ENCODE peak calls at places on chromosome 7, in ten cellular contexts. K is cardiac muscle cell; U is CD8-positive, alpha-beta T cell; M is astrocyte of the spinal cord; O is neural progenitor cell; G is AG09309; H is pancreas; D is fibroblast of mammary gland; N is foreskin fibroblast; F is AG04450. W is an unnamed sample.

GRCh38 chr7:102140952-102141370 is 145.7 kb upstream of the SH2B2 start:
- DNase-seq in K (no peak), U (no peak), M (no peak), O (no peak), G (no peak), H (no peak), D (no peak), N (no peak), F (no peak), W (no peak)

GRCh38 chr7:25025218-25025671 is 45.3 kb upstream of the OSBPL3 start:
- DNase-seq in K (peak; percentile 88), U (no peak), M (peak; percentile 79), O (no peak), G (peak; percentile 53), H (no peak), D (peak; percentile 79), N (peak; percentile 90), F (peak; percentile 74), W (no peak)

GRCh38 chr7:18552943-18553584 is 57.5 kb downstream of the HDAC9 start:
- DNase-seq in K (no peak), U (no peak), M (peak; percentile 52), O (no peak), G (no peak), H (no peak), D (no peak), N (peak; percentile 13), F (no peak), W (no peak)

GRCh38 chr7:121180436-121181063 is 148.2 kb upstream of the WNT16 start:
- DNase-seq in K (no peak), U (no peak), M (no peak), O (no peak), G (no peak), H (no peak), D (no peak), N (no peak), F (no peak), W (no peak)

GRCh38 chr7:131040467-131040932 is 287.2 kb upstream of the MKLN1 start:
- DNase-seq in K (peak; percentile 83), U (no peak), M (peak; percentile 72), O (peak; percentile 80), G (no peak), H (peak; percentile 38), D (peak; percentile 82), N (peak; percentile 87), F (peak; percentile 48), W (no peak)

GRCh38 chr7:107180378-107180777 is 11.6 kb downstream of the HBP1 start:
- DNase-seq in K (peak; percentile 91), U (peak; percentile 43), M (peak; percentile 71), O (no peak), G (peak; percentile 23), H (peak; percentile 23), D (peak; percentile 84), N (peak; percentile 78), F (peak; percentile 75), W (no peak)

GRCh38 chr7:46244752-46245151 is 323.7 kb upstream of the IGFBP3 start:
- DNase-seq in K (peak; percentile 62), U (no peak), M (no peak), O (no peak), G (no peak), H (no peak), D (peak; percentile 66), N (peak; percentile 18), F (peak; percentile 8), W (no peak)

GRCh38 chr7:84040365-84040764 is 154.2 kb downstream of the SEMA3A start:
- DNase-seq in K (no peak), U (no peak), M (no peak), O (peak; percentile 91), G (no peak), H (no peak), D (no peak), N (no peak), F (no peak), W (no peak)

GRCh38 chr7:261341-262250 is 28.4 kb upstream of the FOXL3 start:
- DNase-seq in K (no peak), U (no peak), M (no peak), O (no peak), G (no peak), H (no peak), D (no peak), N (no peak), F (no peak), W (no peak)

GRCh38 chr7:70356324-70356797 is 758.1 kb downstream of the AUTS2 start:
- DNase-seq in K (no peak), U (no peak), M (no peak), O (no peak), G (no peak), H (no peak), D (no peak), N (no peak), F (no peak), W (no peak)

GRCh38 chr7:157839672-157840167 is 502.9 kb downstream of the DNAJB6 start:
- DNase-seq in K (no peak), U (no peak), M (no peak), O (no peak), G (no peak), H (no peak), D (no peak), N (no peak), F (no peak), W (no peak)
- H3K4me3 ChIP-seq in K (no peak overlapping the region), U (no peak overlapping the region), M (no peak overlapping the region), O (no peak overlapping the region), G (no peak overlapping the region), H (no peak overlapping the region), D (no peak overlapping the region), N (no peak overlapping the region), F (no peak overlapping the region), W (no peak overlapping the region)

GRCh38 chr7:30395676-30396075 is 82.9 kb downstream of the NOD1 start:
- DNase-seq in K (no peak), U (no peak), M (no peak), O (no peak), G (no peak), H (no peak), D (no peak), N (no peak), F (no peak), W (no peak)

GRCh38 chr7:30390872-30391646 is 87.5 kb downstream of the NOD1 start:
- DNase-seq in K (no peak), U (no peak), M (no peak), O (no peak), G (no peak), H (no peak), D (no peak), N (no peak), F (no peak), W (no peak)

GRCh38 chr7:30391806-30392205 is 86.8 kb downstream of the NOD1 start:
- DNase-seq in K (no peak), U (no peak), M (no peak), O (no peak), G (no peak), H (no peak), D (no peak), N (no peak), F (no peak), W (no peak)

GRCh38 chr7:30396379-30396778 is 82.2 kb downstream of the NOD1 start:
- DNase-seq in K (peak; percentile 15), U (no peak), M (no peak), O (no peak), G (no peak), H (no peak), D (peak; percentile 28), N (peak; percentile 20), F (no peak), W (no peak)
- TF ChIP-seq CTCF in K (peak; percentile 30), U (no peak), M (peak; percentile 19), O (peak; percentile 33), G (no peak), H (no peak), D (peak; percentile 15), N (peak; percentile 20), F (peak; percentile 28), W (no peak)

GRCh38 chr7:35971133-35971995 is 170.5 kb downstream of the SEPTIN7 start:
- DNase-seq in K (peak; percentile 38), U (no peak), M (no peak), O (no peak), G (no peak), H (no peak), D (no peak), N (peak; percentile 20), F (no peak), W (no peak)
- H3K4me3 ChIP-seq in K (no peak overlapping the region), U (no peak overlapping the region), M (no peak overlapping the region), O (no peak overlapping the region), G (no peak overlapping the region), H (peak overlapping the region; percentile 42), D (no peak overlapping the region), N (no peak overlapping the region), F (no peak overlapping the region), W (peak overlapping the region; percentile 63)

GRCh38 chr7:48876087-48876486 is 48.3 kb upstream of the CDC14C start:
- DNase-seq in K (no peak), U (no peak), M (no peak), O (no peak), G (no peak), H (no peak), D (no peak), N (no peak), F (no peak), W (no peak)

GRCh38 chr7:48872548-48872947 is 51.8 kb upstream of the CDC14C start:
- DNase-seq in K (no peak), U (no peak), M (no peak), O (no peak), G (no peak), H (no peak), D (no peak), N (no peak), F (no peak), W (no peak)

GRCh38 chr7:48875300-48875916 is 48.9 kb upstream of the CDC14C start:
- DNase-seq in K (peak; percentile 21), U (no peak), M (peak; percentile 46), O (peak; percentile 84), G (no peak), H (no peak), D (peak; percentile 23), N (no peak), F (no peak), W (no peak)
- TF ChIP-seq CTCF in K (peak; percentile 29), U (no peak), M (peak; percentile 67), O (peak; percentile 79), G (peak; percentile 27), H (no peak), D (peak; percentile 26), N (no peak), F (peak; percentile 15), W (no peak)

GRCh38 chr7:158129037-158130022 is 458.3 kb downstream of the PTPRN2 start:
- DNase-seq in K (no peak), U (no peak), M (no peak), O (no peak), G (no peak), H (no peak), D (no peak), N (no peak), F (no peak), W (no peak)
- H3K4me3 ChIP-seq in K (no peak overlapping the region), U (no peak overlapping the region), M (no peak overlapping the region), O (no peak overlapping the region), G (no peak overlapping the region), H (no peak overlapping the region), D (no peak overlapping the region), N (no peak overlapping the region), F (no peak overlapping the region), W (no peak overlapping the region)

GRCh38 chr7:146781352-146782116 is 664.9 kb downstream of the CNTNAP2 start:
- DNase-seq in K (peak; percentile 26), U (no peak), M (no peak), O (no peak), G (no peak), H (no peak), D (no peak), N (no peak), F (no peak), W (no peak)
- TF ChIP-seq CTCF in K (no peak), U (no peak), M (no peak), O (no peak), G (no peak), H (no peak), D (no peak), N (no peak), F (no peak), W (no peak)

GRCh38 chr7:105760549-105761447 is 115.6 kb downstream of the ATXN7L1 start:
- DNase-seq in K (peak; percentile 35), U (no peak), M (no peak), O (no peak), G (peak; percentile 13), H (no peak), D (peak; percentile 64), N (peak; percentile 64), F (no peak), W (no peak)
- H3K4me3 ChIP-seq in K (no peak overlapping the region), U (no peak overlapping the region), M (no peak overlapping the region), O (no peak overlapping the region), G (no peak overlapping the region), H (no peak overlapping the region), D (no peak overlapping the region), N (no peak overlapping the region), F (no peak overlapping the region), W (no peak overlapping the region)

W was measured in coronary artery.